ENCODE peak calls at places on chromosomes 3 and 15, in four cellular contexts. L is kidney, P is testis, Z is HCT116. W is an unnamed sample. For H3K4me1 and H3K9me3, the result is how much of the 10 kb centered on the place peaks cover.

GRCh38 chr15:61769557-61769956 is 290.7 kb downstream of the VPS13C start:
- DNase-seq in P (no peak), L (no peak), Z (no peak), W (no peak)

GRCh38 chr3:66172394-66172793 is 48.4 kb upstream of the SLC25A26 start:
- DNase-seq in L (no peak), P (no peak), Z (no peak), W (no peak)

GRCh38 chr3:192409838-192410683 is 317.3 kb downstream of the FGF12 start:
- DNase-seq in L (peak), Z (no peak), P (peak), W (peak)

GRCh38 chr3:21979706-21980105 is 228.7 kb upstream of the ZNF385D start:
- DNase-seq in Z (no peak), L (no peak), P (no peak), W (no peak)

GRCh38 chr3:186583820-186584219 is 13.3 kb downstream of the DNAJB11 start:
- DNase-seq in Z (no peak), P (no peak), L (no peak), W (no peak)

GRCh38 chr3:28109829-28110228 is 131.6 kb upstream of the CMC1 start:
- DNase-seq in L (no peak), P (no peak), Z (no peak), W (no peak)

GRCh38 chr3:88059380-88060160 is 515 bp downstream of the ZNF654 start:
- DNase-seq in L (peak), Z (no peak), P (peak), W (no peak)

GRCh38 chr15:69021895-69022294 is 7.4 kb downstream of the NOX5 start:
- DNase-seq in P (no peak), L (no peak), Z (no peak), W (no peak)

GRCh38 chr3:142354076-142354475 is 93.8 kb downstream of the XRN1 start:
- DNase-seq in P (no peak), L (no peak), Z (no peak), W (no peak)

GRCh38 chr15:89435346-89435745 is 61.0 kb downstream of the RHCG start:
- DNase-seq in L (no peak), Z (no peak), P (no peak), W (no peak)
- H3K4me1 ChIP-seq in L (under half), Z (under half), P (under half), W (under half)

DNA sequence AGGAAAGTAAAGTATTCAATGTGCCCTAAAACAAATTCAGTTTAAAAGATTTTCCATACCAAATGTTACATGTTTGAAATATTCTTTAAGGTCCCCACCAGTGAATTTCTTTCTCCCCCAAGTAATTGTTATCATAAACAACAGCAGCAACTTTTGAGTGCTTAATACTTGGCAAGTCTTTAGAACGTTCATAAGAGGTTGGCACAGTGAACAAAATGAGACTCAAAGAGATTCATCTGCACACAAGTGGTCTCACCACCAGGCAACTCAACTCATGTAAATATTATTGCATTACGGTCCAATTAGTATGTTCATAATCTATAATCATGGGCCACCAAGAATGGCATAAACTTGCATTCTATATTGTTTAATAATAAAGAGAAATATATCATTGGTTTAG is 98.7 kb downstream of the TBL1XR1 start:
- DNase-seq in Z (no peak), L (no peak), P (no peak), W (no peak)
- H3K9me3 ChIP-seq in Z (under half), L (under half), P (under half), W (under half)

GRCh38 chr15:34336947-34337556 is 529 bp downstream of the SLC12A6 start:
- DNase-seq in Z (no peak), P (no peak), L (no peak), W (no peak)

GRCh38 chr15:34335176-34335575 is 2.4 kb downstream of the SLC12A6 start:
- DNase-seq in P (no peak), Z (no peak), L (no peak), W (no peak)

GRCh38 chr15:34331809-34332208 is 5.8 kb downstream of the SLC12A6 start:
- DNase-seq in P (no peak), Z (no peak), L (no peak), W (no peak)

GRCh38 chr15:34336333-34336732 is 1.2 kb downstream of the SLC12A6 start:
- DNase-seq in Z (no peak), L (no peak), P (no peak), W (peak)

DNA sequence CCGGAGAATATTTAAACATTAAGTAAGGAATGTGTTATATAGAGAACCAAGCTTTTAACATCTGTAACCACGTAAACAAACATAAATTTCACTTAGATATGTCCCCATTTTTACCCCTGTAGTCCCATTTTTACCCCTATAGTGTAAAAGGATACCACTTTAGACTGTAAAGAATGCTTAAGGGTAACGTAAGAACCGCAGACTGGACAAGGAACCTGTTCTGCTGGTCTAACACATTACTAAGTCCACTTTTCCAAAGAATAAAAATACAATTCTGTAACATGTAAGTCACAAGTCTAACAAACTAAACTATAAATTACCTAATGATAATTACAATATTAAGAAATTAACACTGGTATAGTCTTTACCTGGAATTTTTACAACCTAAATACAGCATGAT is 2.9 kb downstream of the SLC12A6 start:
- DNase-seq in P (no peak), Z (no peak), L (no peak), W (no peak)
- H3K4me1 ChIP-seq in P (under half), Z (under half), L (under half), W (under half)

DNA sequence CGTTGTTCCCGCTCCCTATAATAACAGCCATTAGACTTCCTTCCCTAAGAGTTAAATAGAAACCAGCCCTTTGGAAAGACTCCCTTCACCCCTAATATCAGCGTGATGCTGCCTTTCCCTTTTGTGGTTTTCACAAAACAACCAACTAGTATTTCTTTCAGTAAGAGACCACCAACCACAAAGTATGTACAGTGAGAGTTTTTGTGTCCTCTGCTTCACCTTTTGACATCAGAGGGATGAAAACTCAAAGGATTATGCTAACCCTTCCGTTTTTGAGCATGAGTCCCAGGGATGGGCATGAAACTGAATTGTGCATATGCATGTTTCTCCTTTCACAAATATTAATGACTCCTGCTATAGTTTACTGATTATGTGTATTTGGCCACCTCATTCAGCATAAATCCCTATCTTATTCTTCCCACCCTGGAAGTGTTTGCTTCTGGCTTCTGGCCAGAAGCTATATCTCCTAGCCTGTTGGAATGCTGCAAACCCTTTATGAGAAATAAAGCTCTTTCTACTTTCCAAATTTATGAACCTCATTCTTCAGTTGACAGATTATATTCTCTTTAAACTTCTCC is 59.2 kb downstream of the RSRC1 start:
- DNase-seq in L (no peak), P (no peak), Z (no peak), W (no peak)
- H3K9me3 ChIP-seq in L (under half), P (under half), Z (under half), W (under half)

DNA sequence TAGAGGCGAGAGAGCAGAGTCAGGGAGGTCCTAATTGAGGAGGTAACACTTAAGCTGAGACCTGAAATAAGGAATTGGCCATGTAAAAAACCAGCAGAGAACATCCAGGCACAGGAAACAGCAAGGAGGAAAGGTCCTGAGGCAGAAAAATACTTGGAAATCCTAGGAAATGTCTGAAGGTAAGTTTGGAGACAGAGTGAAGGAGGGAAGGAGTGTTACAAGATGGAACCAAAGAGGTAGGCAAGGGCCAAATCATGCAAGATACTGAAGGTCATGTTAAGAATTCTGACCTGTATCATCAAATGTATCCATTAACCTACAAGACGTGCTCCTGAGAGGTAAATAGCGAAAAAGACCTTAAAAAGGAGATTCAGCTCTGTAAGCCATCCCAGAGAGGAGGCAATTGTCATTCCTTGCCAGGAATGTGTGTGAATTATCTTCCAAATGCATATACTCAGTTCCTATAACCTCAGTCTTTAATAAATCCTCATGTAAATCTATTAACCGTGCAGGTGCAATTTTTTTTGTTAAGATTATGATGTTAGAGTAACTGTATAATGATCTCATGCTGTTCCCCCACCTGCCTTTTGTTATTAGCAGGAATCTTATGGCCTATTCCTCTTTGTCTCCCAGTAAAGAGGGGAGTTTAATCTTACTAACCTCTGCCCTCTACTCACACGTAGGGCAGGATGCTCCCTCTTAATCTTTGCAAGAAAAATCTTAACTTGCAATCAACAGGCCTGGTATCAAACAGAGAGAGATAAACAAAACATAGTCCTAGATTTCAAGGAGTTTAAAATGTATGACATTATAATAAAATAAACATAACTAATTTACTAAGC is 166.9 kb downstream of the ULK4 start:
- DNase-seq in L (no peak), P (no peak), Z (no peak), W (no peak)
- H3K4me1 ChIP-seq in L (under half), P (under half), Z (under half), W (under half)